ENCODE peak calls at places on chromosomes 16 and 17, in five cellular contexts. E, B, D, Z and X are unnamed samples.

GRCh38 chr16:8678068-8678927 is 3.9 kb downstream of the ABAT start:
- DNase-seq in E (no peak), B (peak), D (no peak), Z (peak), X (no peak)

GRCh38 chr16:12539185-12539929 is 264.3 kb downstream of the CPPED1 start:
- DNase-seq in E (peak), B (peak), D (no peak), Z (peak), X (no peak)

GRCh38 chr16:27221576-27222498 is 18.5 kb downstream of the KDM8 start:
- DNase-seq in E (peak), B (no peak), D (no peak), Z (peak), X (peak)

GRCh38 chr17:75039238-75039637 is 7.5 kb downstream of the ATP5PD start:
- DNase-seq in E (no peak), B (no peak), D (no peak), Z (no peak), X (no peak)

GRCh38 chr16:2913603-2914002 is 1.9 kb downstream of the FLYWCH1 start:
- DNase-seq in E (no peak), B (no peak), D (no peak), Z (no peak), X (no peak)

GRCh38 chr16:57134982-57135381 is 42.6 kb downstream of the CPNE2 start:
- DNase-seq in E (no peak), B (no peak), D (peak), Z (no peak), X (no peak)

GRCh38 chr17:63696381-63696961 is 3.5 kb downstream of the LIMD2 start:
- DNase-seq in E (peak), B (no peak), D (peak), Z (peak), X (no peak)

GRCh38 chr17:21098934-21099687 is 27.7 kb upstream of the DHRS7B start:
- DNase-seq in E (peak), B (no peak), D (peak), Z (peak), X (peak)

GRCh38 chr16:50526249-50526648 is 21.9 kb upstream of the NKD1 start:
- DNase-seq in E (no peak), B (no peak), D (no peak), Z (no peak), X (no peak)

GRCh38 chr16:81137012-81137335 is 40.8 kb upstream of the GCSH start:
- DNase-seq in E (peak), B (no peak), D (no peak), Z (peak), X (no peak)

GRCh38 chr16:2242598-2242997 is 6.4 kb downstream of the DNASE1L2 start:
- DNase-seq in E (no peak), B (no peak), D (no peak), Z (no peak), X (no peak)

GRCh38 chr17:77148959-77149510 is 8.3 kb downstream of the SEC14L1 start:
- DNase-seq in E (no peak), B (no peak), D (no peak), Z (no peak), X (no peak)

GRCh38 chr17:79788989-79789942 is 7.6 kb downstream of the CBX8 start:
- DNase-seq in E (no peak), B (no peak), D (no peak), Z (no peak), X (no peak)

GRCh38 chr17:45234641-45235040 is 13.0 kb downstream of the FMNL1 start:
- DNase-seq in E (no peak), B (no peak), D (peak), Z (no peak), X (no peak)

GRCh38 chr17:42428141-42428944 is 5.3 kb upstream of the CAVIN1 start:
- DNase-seq in E (peak), B (peak), D (peak), Z (peak), X (peak)

GRCh38 chr16:70512456-70512855 is 10.9 kb downstream of the COG4 start:
- DNase-seq in E (no peak), B (no peak), D (no peak), Z (peak), X (no peak)

GRCh38 chr16:11224096-11224893 is 31.7 kb downstream of the SOCS1 start:
- DNase-seq in E (no peak), B (no peak), D (peak), Z (peak), X (no peak)

GRCh38 chr17:60968266-60968665 is 290.6 kb downstream of the BCAS3 start:
- DNase-seq in E (no peak), B (no peak), D (no peak), Z (no peak), X (no peak)

GRCh38 chr17:81909231-81909630 is 2.0 kb downstream of the PCYT2 start:
- DNase-seq in E (no peak), B (no peak), D (no peak), Z (no peak), X (no peak)

GRCh38 chr17:81908793-81909192 is 2.4 kb downstream of the PCYT2 start:
- DNase-seq in E (no peak), B (no peak), D (no peak), Z (no peak), X (no peak)

GRCh38 chr17:81905993-81906392 is 4.0 kb downstream of the NPB start:
- DNase-seq in E (no peak), B (no peak), D (no peak), Z (no peak), X (no peak)

GRCh38 chr17:81906476-81907218 is 4.6 kb downstream of the PCYT2 start:
- DNase-seq in E (no peak), B (no peak), D (no peak), Z (no peak), X (no peak)

GRCh38 chr17:81907219-81908145 is 3.7 kb downstream of the PCYT2 start:
- DNase-seq in E (no peak), B (no peak), D (no peak), Z (no peak), X (no peak)
- TF ChIP-seq CTCF in E (no peak), B (no peak), D (no peak), Z (peak), X (no peak)

GRCh38 chr16:88406096-88407041 is 23.6 kb downstream of the ZNF469 start:
- DNase-seq in E (no peak), B (no peak), D (no peak), Z (no peak), X (no peak)
- TF ChIP-seq CTCF in E (peak), B (no peak), D (no peak), Z (no peak), X (no peak)

DNA sequence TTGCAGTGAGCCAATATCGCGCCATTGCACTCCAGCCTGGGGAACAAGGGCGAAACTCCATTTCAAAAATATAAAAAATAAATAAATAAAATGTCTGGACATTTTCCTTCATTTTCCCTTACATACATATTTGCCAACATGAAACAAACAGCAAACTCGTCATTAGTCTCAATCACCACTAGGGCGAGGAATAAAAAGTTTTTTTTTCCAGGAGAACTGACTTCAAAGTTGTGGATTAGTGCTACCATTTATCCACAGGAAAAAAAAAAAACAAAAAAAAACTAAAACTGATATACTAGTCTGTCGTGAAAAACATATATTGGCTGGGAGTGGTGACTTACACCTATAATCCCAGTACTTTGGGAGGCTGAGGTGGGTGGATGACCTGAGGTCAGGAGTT is 77.0 kb upstream of the MTMR4 start:
- DNase-seq in E (no peak), B (no peak), D (no peak), Z (no peak), X (no peak)
- TF ChIP-seq CTCF in E (peak), B (no peak), D (no peak), Z (no peak), X (no peak)

GRCh38 chr16:54585966-54586365 is 299.4 kb upstream of the IRX3 start:
- DNase-seq in E (no peak), B (no peak), D (no peak), Z (no peak), X (no peak)
- TF ChIP-seq CTCF in E (no peak), B (no peak), D (no peak), Z (no peak), X (no peak)

DNA sequence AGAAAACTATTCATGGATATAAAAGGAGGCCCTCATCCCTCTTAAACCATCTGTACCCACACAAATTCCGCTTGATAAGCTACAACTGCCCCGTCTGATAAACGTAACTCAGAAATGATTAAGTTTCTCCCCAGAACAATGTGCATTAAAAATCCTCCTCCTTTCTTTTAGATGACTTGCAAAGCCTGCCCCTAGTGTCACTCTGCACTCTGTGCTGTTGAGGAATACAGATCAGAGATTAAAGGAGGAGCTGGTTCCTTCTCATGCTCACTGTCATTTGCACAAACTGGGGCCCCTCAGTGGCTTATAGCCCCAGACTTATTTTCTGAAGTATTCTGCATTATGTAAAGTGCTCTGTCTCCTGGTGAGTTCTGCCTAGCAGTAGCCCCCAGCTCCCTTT is 33.3 kb downstream of the CDRT15 start:
- DNase-seq in E (peak), B (no peak), D (no peak), Z (peak), X (no peak)
- TF ChIP-seq CTCF in E (peak), B (peak), D (no peak), Z (peak), X (peak)

GRCh38 chr17:82494236-82495055 is 25.1 kb upstream of the FOXK2 start:
- DNase-seq in E (peak), B (peak), D (peak), Z (peak), X (peak)
- TF ChIP-seq CTCF in E (peak), B (peak), D (peak), Z (peak), X (peak)